ENCODE peak calls at places on chromosomes 11 and 22, in four cellular contexts. M is K562, S is WTC11, L is HepG2. O is an unnamed sample.

GRCh38 chr11:128747728-128748148 is 53.9 kb downstream of the FLI1 start:
- DNase-seq in M (no peak), S (no peak), L (no peak), O (no peak)

GRCh38 chr11:94401773-94402265 is 600 bp upstream of the GPR83 start:
- DNase-seq in M (no peak), S (no peak), L (no peak), O (no peak)

GRCh38 chr11:66722745-66723651 is 6.0 kb downstream of the SPTBN2 start:
- DNase-seq in M (no peak), S (no peak), L (no peak), O (no peak)

GRCh38 chr11:122723576-122723975 is 68.1 kb downstream of the UBASH3B start:
- DNase-seq in M (no peak), S (no peak), L (no peak), O (no peak)

GRCh38 chr22:36171941-36172340 is 11.4 kb upstream of the APOL3 start:
- DNase-seq in M (no peak), S (no peak), L (no peak), O (no peak)

GRCh38 chr11:83007909-83008580 is 63.7 kb downstream of the RAB30 start:
- DNase-seq in M (peak; percentile 91), S (peak; percentile 17), L (peak; percentile 88), O (no peak)

GRCh38 chr22:29621761-29622526 is 18.5 kb downstream of the NF2 start:
- DNase-seq in M (no peak), S (no peak), L (peak; percentile 19), O (peak; percentile 86)

GRCh38 chr11:93689166-93689734 is 27.8 kb downstream of the CEP295 start:
- DNase-seq in M (no peak), S (no peak), L (no peak), O (no peak)

DNA sequence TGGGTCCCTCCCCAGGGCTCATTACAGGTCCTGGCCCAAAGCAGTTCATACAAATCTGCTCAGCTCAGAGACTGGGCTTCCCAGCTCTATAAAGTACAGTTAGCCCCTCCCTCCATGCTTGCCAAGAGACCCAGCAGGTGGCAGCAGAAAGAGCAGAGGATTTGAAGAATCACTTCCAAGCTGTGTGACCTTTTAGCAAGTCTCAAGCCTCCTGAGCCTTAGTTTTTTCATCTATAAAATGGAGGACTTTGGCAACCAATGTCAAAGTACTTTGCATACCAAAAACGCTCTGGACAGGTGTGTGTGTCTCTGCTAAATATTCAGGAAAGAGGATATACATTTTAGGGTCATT is 26.6 kb downstream of the RELT start:
- DNase-seq in M (peak; percentile 36), S (no peak), L (no peak), O (no peak)
- TF ChIP-seq ESRRA in M (no peak), S (no peak), L (no peak), O (no peak)

GRCh38 chr11:70423523-70424505 is 25.5 kb downstream of the CTTN start:
- DNase-seq in M (peak; percentile 66), S (no peak), L (peak; percentile 50), O (no peak)
- TF ChIP-seq JUN in M (peak; percentile 20), S (no peak), L (no peak), O (no peak)

GRCh38 chr22:37607010-37607911 is 1.4 kb upstream of the GGA1 start:
- DNase-seq in M (peak; percentile 75), S (peak; percentile 97), L (peak; percentile 77), O (peak; percentile 83)
- TF ChIP-seq ESRRA in M (peak; percentile 38), S (no peak), L (no peak), O (no peak)

DNA sequence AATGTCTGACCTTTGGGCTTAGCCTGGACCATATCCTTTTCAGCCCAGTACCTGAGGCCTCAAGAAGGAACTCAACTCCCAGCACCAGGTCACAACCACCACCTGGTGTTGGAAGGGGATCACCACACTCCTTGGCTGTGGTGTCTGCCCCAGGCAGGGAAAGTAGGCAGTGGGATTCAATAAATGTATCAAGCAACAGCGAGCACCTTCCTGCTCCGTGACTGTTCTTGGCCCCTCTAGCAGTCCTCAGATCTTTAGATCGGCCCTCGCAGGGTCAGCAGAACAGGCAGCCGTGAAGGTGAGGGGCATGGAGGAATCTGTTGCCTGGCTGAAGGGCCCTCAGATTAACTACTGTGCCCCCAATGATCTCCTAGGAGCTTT is 15.9 kb downstream of the ARFGAP2 start:
- DNase-seq in M (peak; percentile 16), S (no peak), L (no peak), O (peak; percentile 19)
- TF ChIP-seq JUN in M (no peak), S (no peak), L (no peak), O (no peak)

DNA sequence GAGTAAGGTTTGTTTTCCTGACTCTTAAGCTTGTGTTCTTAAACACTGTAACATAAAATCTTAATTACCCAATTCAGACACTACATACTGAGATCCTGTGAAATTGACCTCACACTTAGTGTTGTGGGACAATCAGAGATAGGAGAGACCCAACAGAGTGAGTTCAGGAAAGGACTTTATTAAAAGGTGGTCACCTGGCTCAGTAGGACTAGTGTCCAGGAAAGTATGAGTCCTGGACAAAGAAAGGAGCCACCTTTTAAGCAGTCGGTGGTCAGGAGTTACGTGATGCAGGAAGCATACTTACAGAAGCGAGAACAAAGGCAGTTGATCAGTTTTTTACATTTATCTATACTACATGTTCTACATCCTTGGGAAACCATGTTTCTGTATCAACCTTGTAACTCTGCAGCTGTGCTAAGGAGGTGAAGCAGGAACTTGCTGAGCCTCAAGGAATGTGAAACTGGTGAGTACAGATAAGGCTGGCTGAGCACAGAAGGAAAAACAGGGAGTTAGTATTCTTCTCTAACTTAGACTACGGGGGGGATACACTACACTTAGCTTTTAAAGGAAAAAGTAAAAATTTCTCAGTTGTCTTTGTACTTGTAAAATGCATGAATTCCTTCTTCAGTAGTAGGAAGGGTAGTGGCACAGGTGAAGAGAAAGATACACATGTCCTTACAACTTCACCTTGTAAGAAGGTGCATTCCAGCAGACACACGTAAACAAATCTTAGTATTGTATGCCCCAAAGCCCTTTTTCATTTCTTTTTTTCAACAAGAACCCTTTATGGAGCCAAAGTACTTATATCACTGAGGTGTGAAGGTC is 15.1 kb downstream of the OR51E1 start:
- DNase-seq in M (peak; percentile 60), S (no peak), L (no peak), O (no peak)
- TF ChIP-seq ESRRA in M (no peak), S (no peak), L (no peak), O (no peak)

GRCh38 chr11:19719960-19720359 is 7.3 kb downstream of the NAV2 start:
- DNase-seq in M (no peak), S (no peak), L (no peak), O (no peak)
- TF ChIP-seq JUN in M (no peak), S (no peak), L (no peak), O (no peak)

GRCh38 chr22:49664891-49665290 is 162.8 kb downstream of the BRD1 start:
- DNase-seq in M (no peak), S (no peak), L (no peak), O (no peak)

GRCh38 chr22:49668402-49668801 is 159.3 kb downstream of the BRD1 start:
- DNase-seq in M (no peak), S (no peak), L (no peak), O (no peak)

GRCh38 chr22:49666146-49666809 is 161.4 kb downstream of the BRD1 start:
- DNase-seq in M (no peak), S (no peak), L (no peak), O (no peak)

GRCh38 chr22:49664371-49664881 is 163.2 kb downstream of the BRD1 start:
- DNase-seq in M (no peak), S (no peak), L (no peak), O (no peak)

DNA sequence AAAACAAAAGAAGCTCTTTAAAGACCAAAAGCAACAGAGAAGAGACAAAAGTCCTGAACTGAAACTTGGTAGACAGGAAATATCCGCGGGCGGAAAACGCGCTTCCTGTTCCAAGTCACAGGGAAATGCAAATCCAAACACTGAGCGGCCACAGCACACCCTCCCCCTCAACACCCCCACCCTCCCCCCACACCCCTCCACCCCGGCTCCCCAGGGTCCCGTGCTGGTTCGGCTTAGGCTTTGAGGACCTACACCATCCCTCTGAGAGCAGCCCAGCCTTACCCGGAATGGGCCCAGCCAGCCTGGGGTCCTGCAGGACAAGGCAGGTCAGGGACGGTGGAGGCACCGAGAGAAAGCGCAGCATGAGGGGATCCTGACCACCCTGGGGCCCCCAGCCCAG is 160.4 kb downstream of the BRD1 start:
- DNase-seq in M (no peak), S (peak; percentile 12), L (no peak), O (no peak)
- TF ChIP-seq ESRRA in M (no peak), S (no peak), L (no peak), O (no peak)

GRCh38 chr11:111596319-111596718 is 5.9 kb upstream of the SIK2 start:
- DNase-seq in M (no peak), S (no peak), L (no peak), O (no peak)
- TF ChIP-seq JUN in M (no peak), S (no peak), L (no peak), O (no peak)

O was measured in A549.